ENCODE peak calls at places on chromosome 1, in six cellular contexts. One of them, this sample, is unnamed.

GRCh38 chr1:33256701-33257387 is 552 bp downstream of the ZNF362 start:
- DNase-seq in activated T-helper 1 cell treated with anti-CD3 and anti-CD28 coated beads, Interleukin-2, amount 50 U/mL, for 16 hours: peak
- DNase-seq in activated gamma-delta T cell: peak
- DNase-seq in IMR-90: peak
- DNase-seq in midbrain: peak
- DNase-seq in effector memory CD8-positive, alpha-beta T cell: peak
- DNase-seq in this sample: peak

GRCh38 chr1:156504062-156504813 is 3.7 kb upstream of the MEF2D start:
- DNase-seq in midbrain: no peak
- DNase-seq in IMR-90: peak
- DNase-seq in activated T-helper 1 cell treated with anti-CD3 and anti-CD28 coated beads, Interleukin-2, amount 50 U/mL, for 16 hours: no peak
- DNase-seq in activated gamma-delta T cell: no peak
- DNase-seq in effector memory CD8-positive, alpha-beta T cell: no peak
- DNase-seq in this sample: peak

GRCh38 chr1:227068883-227069282 is 128.8 kb downstream of the COQ8A start:
- DNase-seq in effector memory CD8-positive, alpha-beta T cell: no peak
- DNase-seq in midbrain: no peak
- DNase-seq in activated T-helper 1 cell treated with anti-CD3 and anti-CD28 coated beads, Interleukin-2, amount 50 U/mL, for 16 hours: no peak
- DNase-seq in IMR-90: peak
- DNase-seq in activated gamma-delta T cell: no peak
- DNase-seq in this sample: no peak

GRCh38 chr1:80054129-80054528 is 1047.6 kb upstream of the ADGRL4 start:
- DNase-seq in activated T-helper 1 cell treated with anti-CD3 and anti-CD28 coated beads, Interleukin-2, amount 50 U/mL, for 16 hours: no peak
- DNase-seq in IMR-90: peak
- DNase-seq in activated gamma-delta T cell: no peak
- DNase-seq in effector memory CD8-positive, alpha-beta T cell: no peak
- DNase-seq in midbrain: no peak
- DNase-seq in this sample: no peak

GRCh38 chr1:21879928-21880618 is 57.0 kb downstream of the HSPG2 start:
- DNase-seq in IMR-90: no peak
- DNase-seq in midbrain: no peak
- DNase-seq in effector memory CD8-positive, alpha-beta T cell: no peak
- DNase-seq in activated T-helper 1 cell treated with anti-CD3 and anti-CD28 coated beads, Interleukin-2, amount 50 U/mL, for 16 hours: no peak
- DNase-seq in activated gamma-delta T cell: no peak
- DNase-seq in this sample: no peak

GRCh38 chr1:215842905-215843304 is 275.8 kb downstream of the KCTD3 start:
- DNase-seq in activated gamma-delta T cell: no peak
- DNase-seq in IMR-90: peak
- DNase-seq in activated T-helper 1 cell treated with anti-CD3 and anti-CD28 coated beads, Interleukin-2, amount 50 U/mL, for 16 hours: no peak
- DNase-seq in effector memory CD8-positive, alpha-beta T cell: no peak
- DNase-seq in midbrain: no peak
- DNase-seq in this sample: no peak

GRCh38 chr1:196114193-196114592 is 494.0 kb downstream of the KCNT2 start:
- DNase-seq in effector memory CD8-positive, alpha-beta T cell: no peak
- DNase-seq in activated T-helper 1 cell treated with anti-CD3 and anti-CD28 coated beads, Interleukin-2, amount 50 U/mL, for 16 hours: no peak
- DNase-seq in midbrain: no peak
- DNase-seq in activated gamma-delta T cell: no peak
- DNase-seq in IMR-90: peak
- DNase-seq in this sample: no peak

GRCh38 chr1:227948493-227949260 is 945 bp upstream of the WNT9A start:
- DNase-seq in midbrain: no peak
- DNase-seq in effector memory CD8-positive, alpha-beta T cell: no peak
- DNase-seq in activated gamma-delta T cell: no peak
- DNase-seq in activated T-helper 1 cell treated with anti-CD3 and anti-CD28 coated beads, Interleukin-2, amount 50 U/mL, for 16 hours: no peak
- DNase-seq in IMR-90: no peak
- DNase-seq in this sample: peak

GRCh38 chr1:221847676-221848075 is 105.8 kb upstream of the DUSP10 start:
- DNase-seq in activated gamma-delta T cell: no peak
- DNase-seq in midbrain: no peak
- DNase-seq in activated T-helper 1 cell treated with anti-CD3 and anti-CD28 coated beads, Interleukin-2, amount 50 U/mL, for 16 hours: no peak
- DNase-seq in effector memory CD8-positive, alpha-beta T cell: no peak
- DNase-seq in IMR-90: no peak
- DNase-seq in this sample: no peak